ENCODE peak calls at places on chromosome 7, in four cellular contexts. C, Z, J and V are unnamed samples.
A peak's percentile ranks its signal among the peaks of the same experiment; 100 is the strongest.

GRCh38 chr7:87219545-87220025 is at the start of gene TMEM243:
- DNase-seq in C (peak; percentile 68), J (peak; percentile 51), Z (peak; percentile 64), V (peak; percentile 71)

GRCh38 chr7:120201290-120201689 is 71.7 kb upstream of the KCND2 start:
- DNase-seq in C (no peak), J (no peak), Z (no peak), V (no peak)

GRCh38 chr7:1823376-1824150 is 153.5 kb downstream of the ELFN1 start:
- DNase-seq in C (no peak), J (no peak), Z (no peak), V (no peak)

GRCh38 chr7:124701955-124702354 is 63.6 kb downstream of the GPR37 start:
- DNase-seq in Z (peak; percentile 70), C (peak; percentile 25), J (no peak), V (no peak)

GRCh38 chr7:127189074-127189473 is 63.7 kb downstream of the GRM8 start:
- DNase-seq in Z (no peak), J (no peak), C (no peak), V (peak; percentile 39)

GRCh38 chr7:37853468-37853867 is 5.1 kb downstream of the NME8 start:
- DNase-seq in Z (peak; percentile 38), C (no peak), J (no peak), V (peak; percentile 27)

GRCh38 chr7:28037220-28038010 is 143.2 kb downstream of the JAZF1 start:
- DNase-seq in J (no peak), C (peak; percentile 98), Z (peak; percentile 92), V (peak; percentile 49)

GRCh38 chr7:84194484-84195260 is at the start of gene SEMA3A:
- DNase-seq in J (peak; percentile 80), C (peak; percentile 94), Z (peak; percentile 50), V (peak; percentile 94)

GRCh38 chr7:140656548-140657515 is 15.9 kb upstream of the ADCK2 start:
- DNase-seq in C (peak; percentile 70), Z (peak; percentile 87), J (no peak), V (no peak)

GRCh38 chr7:155454183-155455112 is 3.5 kb upstream of the EN2 start:
- DNase-seq in J (no peak), Z (no peak), C (no peak), V (peak; percentile 48)

GRCh38 chr7:66883716-66884115 is 37.3 kb upstream of the TMEM248 start:
- DNase-seq in J (no peak), C (peak; percentile 77), Z (peak; percentile 76), V (no peak)

GRCh38 chr7:22488643-22489462 is 11.1 kb downstream of the STEAP1B start:
- DNase-seq in J (peak; percentile 78), Z (peak; percentile 91), C (peak; percentile 73), V (peak; percentile 83)

GRCh38 chr7:76048668-76048988 is 722 bp downstream of the MDH2 start:
- DNase-seq in J (no peak), C (no peak), Z (no peak), V (peak; percentile 73)

GRCh38 chr7:43764039-43764789 is 5.7 kb downstream of the BLVRA start:
- DNase-seq in Z (peak; percentile 35), J (no peak), C (no peak), V (no peak)

GRCh38 chr7:7695418-7695817 is 23.0 kb downstream of the RPA3 start:
- DNase-seq in C (no peak), Z (no peak), J (no peak), V (no peak)

GRCh38 chr7:4788627-4789189 is 13.3 kb downstream of the AP5Z1 start:
- DNase-seq in C (no peak), Z (no peak), J (no peak), V (no peak)

GRCh38 chr7:158861004-158861787 is 4.8 kb downstream of the DYNC2I1 start:
- DNase-seq in C (no peak), J (no peak), Z (peak; percentile 63), V (no peak)

GRCh38 chr7:116698930-116699722 is 27.1 kb downstream of the MET start:
- DNase-seq in C (no peak), J (no peak), Z (peak; percentile 77), V (no peak)

GRCh38 chr7:22499044-22499443 is 944 bp downstream of the STEAP1B start:
- DNase-seq in C (peak; percentile 21), J (no peak), Z (no peak), V (no peak)

GRCh38 chr7:10998984-10999757 is 25.5 kb downstream of the PHF14 start:
- DNase-seq in Z (no peak), J (no peak), C (peak; percentile 0), V (no peak)

GRCh38 chr7:88276605-88277153 is 30.0 kb downstream of the STEAP4 start:
- DNase-seq in Z (no peak), J (no peak), C (no peak), V (no peak)

GRCh38 chr7:41148521-41148951 is 554.4 kb downstream of the INHBA start:
- DNase-seq in C (peak; percentile 91), Z (no peak), J (no peak), V (no peak)

GRCh38 chr7:143345428-143345900 is 17.0 kb downstream of the FAM131B start:
- DNase-seq in J (peak; percentile 57), C (peak; percentile 32), Z (peak; percentile 49), V (peak; percentile 94)

GRCh38 chr7:17302575-17303142 is 4.2 kb downstream of the AHR start:
- DNase-seq in C (peak; percentile 18), J (no peak), Z (peak; percentile 22), V (no peak)

GRCh38 chr7:63037242-63037641 is 961.4 kb upstream of the ZNF722 start:
- DNase-seq in Z (no peak), J (no peak), C (no peak), V (no peak)

GRCh38 chr7:92423646-92424045 is 23.6 kb upstream of the GATAD1 start:
- DNase-seq in Z (no peak), J (no peak), C (no peak), V (no peak)
- H3K23ac ChIP-seq in Z (peak overlapping the region; percentile 91), J (peak overlapping the region; percentile 9), C (no peak overlapping the region), V (no peak overlapping the region)

GRCh38 chr7:35467456-35467978 is 213.6 kb upstream of the TBX20 start:
- DNase-seq in J (no peak), C (no peak), Z (peak; percentile 33), V (no peak)

GRCh38 chr7:35468606-35469005 is 214.7 kb upstream of the TBX20 start:
- DNase-seq in C (no peak), Z (peak; percentile 93), J (no peak), V (no peak)

GRCh38 chr7:35463176-35463575 is 209.3 kb upstream of the TBX20 start:
- DNase-seq in J (no peak), C (no peak), Z (no peak), V (no peak)

GRCh38 chr7:35465791-35466336 is 212.0 kb upstream of the TBX20 start:
- DNase-seq in J (no peak), C (no peak), Z (no peak), V (peak; percentile 34)

DNA sequence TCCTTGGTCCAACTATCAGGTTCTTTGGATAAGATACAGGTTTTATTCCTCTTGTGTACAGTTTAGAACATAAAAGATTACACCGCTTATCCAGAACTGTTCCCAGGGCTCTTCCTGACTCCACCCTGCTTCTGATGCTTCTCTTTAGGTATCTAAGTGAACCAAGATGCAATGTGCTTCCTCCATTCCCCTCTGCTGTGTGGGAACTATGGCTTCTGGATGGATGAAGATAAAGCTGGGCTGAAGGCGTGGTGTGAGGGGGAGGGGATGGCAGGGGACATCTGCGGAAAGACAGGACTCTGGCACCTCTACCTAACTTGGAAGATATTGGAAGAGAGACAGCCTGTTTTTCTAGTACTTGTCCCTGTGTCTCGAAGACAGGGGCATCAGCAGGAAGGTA is 209.9 kb upstream of the TBX20 start:
- DNase-seq in C (no peak), J (no peak), Z (no peak), V (no peak)
- H4K8ac ChIP-seq in C (no peak overlapping the region), J (no peak overlapping the region), Z (no peak overlapping the region), V (no peak overlapping the region)

GRCh38 chr7:105674200-105675030 is 93.1 kb upstream of the EFCAB10 start:
- DNase-seq in C (no peak), J (no peak), Z (no peak), V (no peak)

GRCh38 chr7:105677803-105678583 is 96.7 kb upstream of the EFCAB10 start:
- DNase-seq in C (no peak), J (no peak), Z (no peak), V (no peak)

GRCh38 chr7:105673367-105674188 is 92.3 kb upstream of the EFCAB10 start:
- DNase-seq in Z (no peak), J (no peak), C (no peak), V (no peak)

GRCh38 chr7:105677395-105677701 is 96.1 kb upstream of the EFCAB10 start:
- DNase-seq in J (no peak), C (no peak), Z (no peak), V (no peak)

GRCh38 chr7:105675873-105676484 is 94.7 kb upstream of the EFCAB10 start:
- DNase-seq in Z (no peak), C (no peak), J (no peak), V (no peak)
- H3K23ac ChIP-seq in Z (no peak overlapping the region), C (no peak overlapping the region), J (no peak overlapping the region), V (no peak overlapping the region)

DNA sequence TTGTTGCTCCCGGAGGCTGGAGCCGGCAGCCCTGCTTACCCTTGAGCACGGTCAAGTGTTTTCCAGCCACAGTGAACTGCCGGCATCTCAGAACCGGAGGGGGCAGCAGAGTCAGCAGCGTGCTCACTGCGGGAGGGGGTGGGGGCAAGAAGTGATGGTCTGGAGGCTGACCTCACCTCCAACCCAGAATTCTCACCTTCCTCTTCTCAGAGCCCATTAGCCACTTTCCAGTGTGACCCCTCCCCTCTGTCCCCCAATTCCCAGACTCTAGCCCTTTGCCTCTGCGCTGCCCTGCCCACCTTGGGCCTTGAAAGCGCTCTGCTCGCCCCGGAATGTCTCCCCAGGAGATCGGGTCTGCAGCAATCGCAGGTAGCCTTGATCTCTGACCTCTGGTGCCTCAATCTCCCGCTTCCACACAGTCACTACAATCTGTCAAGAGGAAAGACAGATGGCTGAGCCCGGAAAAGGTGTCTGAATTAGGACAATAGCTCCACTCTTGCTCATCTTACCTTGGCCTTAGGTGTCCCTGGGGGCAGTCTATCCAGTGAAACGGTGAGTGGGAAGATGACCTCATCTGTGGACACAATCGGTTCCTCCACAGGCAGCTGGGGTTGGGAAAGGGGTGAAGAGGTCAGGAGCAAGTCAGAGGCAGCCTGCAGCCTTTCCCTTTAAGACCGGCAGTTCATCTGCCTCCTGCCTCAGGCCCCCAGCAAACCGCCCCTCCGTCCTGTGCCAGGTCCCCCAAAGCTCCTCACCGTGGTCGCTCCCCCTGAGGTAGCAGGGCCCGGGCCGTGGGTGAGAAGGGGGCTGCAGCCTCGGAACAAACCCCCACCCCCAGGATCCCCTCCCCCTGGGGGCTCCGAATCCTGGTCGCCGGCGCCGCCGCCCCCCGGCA is 942 bp downstream of the TRAPPC14 start:
- DNase-seq in Z (peak; percentile 93), C (peak; percentile 64), J (no peak), V (peak; percentile 89)
- H4K8ac ChIP-seq in Z (peak overlapping the region; percentile 26), C (no peak overlapping the region), J (no peak overlapping the region), V (no peak overlapping the region)

DNA sequence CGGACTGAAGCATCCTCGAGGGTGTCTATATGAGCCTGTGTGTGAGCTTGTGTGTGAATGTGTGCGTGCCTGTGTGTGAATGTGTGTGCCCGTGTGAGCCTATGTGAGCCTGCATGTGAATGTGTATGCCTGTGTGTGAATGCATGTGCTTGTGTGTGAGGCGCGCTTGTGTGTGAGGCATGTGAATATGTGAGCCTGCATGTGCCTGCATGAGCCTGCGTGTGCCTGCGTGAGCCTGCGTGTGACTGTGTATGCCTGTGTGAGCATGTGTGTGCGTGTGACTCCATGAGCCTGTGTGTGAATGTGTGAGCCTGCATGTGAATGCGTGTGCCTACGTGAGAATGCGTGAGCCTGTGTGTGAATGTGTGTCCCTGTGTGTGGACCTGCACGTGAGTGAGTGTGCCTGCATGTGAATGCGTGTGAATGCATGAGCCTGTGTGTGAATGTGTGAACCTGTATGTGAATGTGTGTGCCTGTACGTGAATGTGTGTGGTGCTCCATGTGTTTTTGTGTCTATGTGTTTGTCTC is 33.4 kb downstream of the PDGFA start:
- DNase-seq in J (no peak), Z (no peak), C (no peak), V (no peak)
- H3K23ac ChIP-seq in J (peak overlapping the region; percentile 92), Z (peak overlapping the region; percentile 71), C (no peak overlapping the region), V (peak overlapping the region; percentile 66)